ENCODE peak calls at places on chromosome 19, in six cellular contexts. L is uterus, H is H1, F is colonic mucosa, J is GM12878, P is Karpas-422. C is an unnamed sample.
A peak's percentile ranks its signal among the peaks of the same experiment; 100 is the strongest.

GRCh38 chr19:38291855-38292254 is 12.2 kb upstream of the C19orf33 start:
- DNase-seq in L (no peak), H (no peak), P (no peak), F (no peak), J (no peak), C (no peak)

GRCh38 chr19:35313614-35314013 is 15.4 kb upstream of the CD22 start:
- DNase-seq in H (no peak), L (no peak), J (no peak), P (no peak), F (no peak), C (no peak)

GRCh38 chr19:55695511-55696290 is 20.7 kb downstream of the EPN1 start:
- DNase-seq in H (no peak), J (no peak), F (no peak), P (no peak), L (no peak), C (no peak)

GRCh38 chr19:3868770-3869456 is at the start of gene ZFR2:
- DNase-seq in F (no peak), J (no peak), P (peak; percentile 48), H (peak; percentile 91), L (no peak), C (no peak)

GRCh38 chr19:30664358-30665058 is 292.3 kb downstream of the ZNF536 start:
- DNase-seq in J (no peak), H (no peak), L (no peak), F (no peak), P (peak; percentile 54), C (peak; percentile 50)

GRCh38 chr19:4976412-4977298 is 7.7 kb downstream of the KDM4B start:
- DNase-seq in H (peak; percentile 70), F (peak; percentile 45), J (no peak), L (peak; percentile 88), P (peak; percentile 78), C (peak; percentile 68)

GRCh38 chr19:5624154-5624663 is 1.3 kb downstream of the SAFB start:
- DNase-seq in F (peak; percentile 58), P (peak; percentile 64), J (no peak), H (peak; percentile 45), L (peak; percentile 39), C (no peak)

GRCh38 chr19:1066251-1066747 is 668 bp upstream of the ARHGAP45 start:
- DNase-seq in L (no peak), J (no peak), H (peak; percentile 59), F (peak; percentile 37), P (no peak), C (no peak)

GRCh38 chr19:5623397-5624153 is 692 bp downstream of the SAFB start:
- DNase-seq in H (no peak), P (peak; percentile 58), L (no peak), F (peak; percentile 31), J (no peak), C (peak; percentile 48)

GRCh38 chr19:5154129-5154798 is 185.4 kb downstream of the KDM4B start:
- DNase-seq in P (peak; percentile 86), L (peak; percentile 19), J (no peak), H (peak; percentile 91), F (peak; percentile 49), C (no peak)

GRCh38 chr19:38228005-38228377 is 4.0 kb upstream of the DPF1 start:
- DNase-seq in L (no peak), H (peak; percentile 72), F (no peak), P (no peak), J (no peak), C (no peak)

GRCh38 chr19:51211833-51212232 is 13.0 kb upstream of the CD33 start:
- DNase-seq in L (no peak), F (no peak), H (no peak), P (no peak), J (no peak), C (no peak)

GRCh38 chr19:57241181-57241580 is 749 bp downstream of the ZNF805 start:
- DNase-seq in H (no peak), F (no peak), L (no peak), J (no peak), P (peak; percentile 65), C (no peak)

GRCh38 chr19:42154471-42155323 is 22.5 kb upstream of the POU2F2 start:
- DNase-seq in L (no peak), H (no peak), P (no peak), J (no peak), F (no peak), C (no peak)

GRCh38 chr19:4042731-4043082 is 24.0 kb downstream of the ZBTB7A start:
- DNase-seq in F (peak; percentile 62), L (no peak), J (no peak), P (no peak), H (no peak), C (no peak)

GRCh38 chr19:1151917-1152601 is 22.0 kb downstream of the SBNO2 start:
- DNase-seq in P (no peak), H (no peak), F (no peak), L (peak; percentile 70), J (no peak), C (no peak)

GRCh38 chr19:29687244-29687896 is 22.1 kb downstream of the PLEKHF1 start:
- DNase-seq in H (no peak), P (no peak), F (no peak), L (peak; percentile 83), J (no peak), C (no peak)

GRCh38 chr19:41263042-41263849 is 926 bp upstream of the HNRNPUL1 start:
- DNase-seq in J (peak; percentile 42), F (peak; percentile 79), L (peak; percentile 62), H (peak; percentile 69), P (no peak), C (peak; percentile 65)

GRCh38 chr19:38381138-38381537 is 6.7 kb downstream of the GGN start:
- DNase-seq in H (no peak), F (no peak), L (no peak), P (no peak), J (no peak), C (no peak)

GRCh38 chr19:13070425-13071140 is 32.1 kb downstream of the LYL1 start:
- DNase-seq in F (no peak), L (peak; percentile 50), J (no peak), P (no peak), H (no peak), C (no peak)

GRCh38 chr19:13069415-13070369 is 33.0 kb downstream of the LYL1 start:
- DNase-seq in L (no peak), F (no peak), P (no peak), J (no peak), H (no peak), C (no peak)

GRCh38 chr19:13072206-13072898 is 30.3 kb downstream of the LYL1 start:
- DNase-seq in P (no peak), F (no peak), L (no peak), J (no peak), H (no peak), C (peak; percentile 77)

GRCh38 chr19:13073263-13073662 is 29.4 kb downstream of the LYL1 start:
- DNase-seq in L (no peak), H (no peak), F (no peak), J (no peak), P (no peak), C (no peak)

DNA sequence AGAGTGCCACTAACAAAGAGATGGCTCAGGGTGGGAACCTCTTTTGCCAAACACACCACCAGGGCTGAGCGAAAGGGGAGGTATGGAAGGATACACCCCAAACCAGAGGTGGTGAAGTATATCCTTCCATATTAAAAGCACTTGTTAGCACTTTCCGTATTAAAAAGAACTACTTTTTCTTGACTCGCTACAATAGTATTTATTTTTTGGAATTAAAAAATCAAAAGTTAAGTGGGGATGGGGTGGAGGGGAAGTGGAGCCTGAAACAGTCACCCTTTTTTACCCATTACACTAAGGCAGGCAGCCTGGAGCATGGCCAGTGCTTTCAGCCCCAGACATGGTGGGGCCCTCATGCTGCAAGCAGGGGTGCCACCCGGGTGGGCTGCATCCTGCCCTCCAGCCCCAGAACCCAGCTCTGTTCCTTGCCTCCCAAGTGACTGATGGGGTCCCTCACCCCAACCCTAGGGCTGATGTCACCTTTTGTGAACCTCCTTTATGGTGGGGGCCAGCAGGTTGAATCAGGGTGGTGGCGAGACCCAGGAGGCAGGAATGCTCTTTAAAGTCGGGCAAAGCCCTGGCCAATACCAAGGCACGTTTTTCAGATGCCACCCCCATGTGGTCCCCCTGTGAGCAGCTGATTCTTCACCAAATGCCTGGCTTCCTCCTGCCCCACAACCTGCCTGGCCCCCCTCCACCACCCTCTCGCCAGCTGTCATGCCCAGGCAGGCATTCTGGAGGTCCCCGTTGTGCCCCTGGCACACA is 31.0 kb downstream of the LYL1 start:
- DNase-seq in F (no peak), P (no peak), H (no peak), L (no peak), J (no peak), C (no peak)
- H3K27ac ChIP-seq in F (no peak overlapping the region), P (no peak overlapping the region), H (no peak overlapping the region), L (peak overlapping the region; percentile 98), J (no peak overlapping the region), C (peak overlapping the region; percentile 99)

GRCh38 chr19:52603558-52604207 is 33.6 kb downstream of the ZNF701 start:
- DNase-seq in H (no peak), J (no peak), P (no peak), F (no peak), L (no peak), C (no peak)
- H3K27ac ChIP-seq in H (no peak overlapping the region), J (no peak overlapping the region), P (no peak overlapping the region), F (no peak overlapping the region), L (peak overlapping the region; percentile 78), C (no peak overlapping the region)

DNA sequence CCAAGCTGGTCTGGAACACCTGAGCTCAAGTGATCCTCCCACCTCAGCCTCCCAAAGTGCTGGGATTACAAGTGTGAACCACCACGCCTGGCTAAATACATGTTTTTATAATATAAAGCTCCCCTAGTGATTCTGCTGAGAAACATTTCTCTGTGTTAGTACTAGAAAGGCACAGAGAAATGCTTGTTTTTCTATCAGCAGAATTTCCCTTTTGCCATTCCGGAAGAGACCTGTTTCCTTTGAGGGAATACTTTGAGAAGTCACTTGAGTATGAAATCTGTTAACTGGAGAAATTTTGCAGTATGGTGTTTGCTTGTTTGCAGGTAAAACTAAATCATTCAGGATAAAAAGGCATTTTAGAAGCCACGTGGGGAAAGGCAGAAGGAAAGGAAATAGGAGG is 4.4 kb upstream of the NLRP12 start:
- DNase-seq in F (no peak), P (no peak), H (no peak), J (no peak), L (no peak), C (no peak)
- H3K27ac ChIP-seq in F (no peak overlapping the region), P (no peak overlapping the region), H (no peak overlapping the region), J (no peak overlapping the region), L (no peak overlapping the region), C (no peak overlapping the region)

GRCh38 chr19:18761531-18762110 is 29.5 kb downstream of the COMP start:
- DNase-seq in L (no peak), J (no peak), H (no peak), P (no peak), F (no peak), C (no peak)

GRCh38 chr19:18763674-18764590 is 27.2 kb downstream of the COMP start:
- DNase-seq in H (no peak), F (no peak), P (no peak), L (no peak), J (no peak), C (no peak)

GRCh38 chr19:18765224-18765623 is 25.9 kb downstream of the COMP start:
- DNase-seq in F (peak; percentile 60), J (no peak), H (no peak), P (no peak), L (no peak), C (no peak)

GRCh38 chr19:18762125-18763023 is 28.7 kb downstream of the COMP start:
- DNase-seq in H (no peak), J (no peak), P (no peak), L (peak; percentile 65), F (peak; percentile 94), C (peak; percentile 49)

DNA sequence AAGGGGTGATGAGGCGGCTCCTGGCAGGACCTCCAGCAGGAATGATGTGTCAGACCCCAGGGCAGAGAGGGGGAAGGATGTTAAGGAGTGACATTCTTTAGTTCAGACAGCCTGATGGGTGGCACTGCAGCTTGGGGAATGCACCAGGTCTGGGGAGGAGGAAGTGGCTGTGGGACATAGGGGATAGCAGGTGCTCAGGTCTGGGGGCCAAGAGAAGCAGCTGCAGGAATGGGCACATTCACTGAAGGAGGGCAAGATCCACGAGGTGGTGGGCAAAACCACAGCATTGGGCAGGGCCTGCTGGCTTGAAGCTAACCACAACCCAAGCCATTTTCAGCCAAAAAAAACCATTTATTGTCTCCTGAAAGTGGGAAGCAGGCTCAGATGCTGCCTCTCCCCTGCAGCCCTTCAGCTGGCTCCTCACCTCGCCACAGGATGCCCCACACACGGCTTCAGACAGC is 26.5 kb downstream of the COMP start:
- DNase-seq in P (no peak), L (no peak), F (no peak), H (no peak), J (no peak), C (no peak)
- H3K27ac ChIP-seq in P (no peak overlapping the region), L (no peak overlapping the region), F (no peak overlapping the region), H (no peak overlapping the region), J (no peak overlapping the region), C (no peak overlapping the region)

C was measured in substantia nigra.